ENCODE peak calls at places on chromosome 12, in seven cellular contexts. One of them, this sample, is unnamed. For H3K4me1, the result is how much of the 10 kb centered on the place peaks cover.

GRCh38 chr12:66726531-66726930 is 47.7 kb upstream of the GRIP1 start:
- DNase-seq in tibial artery: no peak
- DNase-seq in IMR-90: no peak
- DNase-seq in heart right ventricle: no peak
- DNase-seq in esophagus muscularis mucosa: no peak
- DNase-seq in H9: no peak
- DNase-seq in HepG2: no peak
- DNase-seq in this sample: no peak

GRCh38 chr12:40145896-40146295 is 40.0 kb upstream of the SLC2A13 start:
- DNase-seq in tibial artery: no peak
- DNase-seq in IMR-90: no peak
- DNase-seq in heart right ventricle: no peak
- DNase-seq in esophagus muscularis mucosa: no peak
- DNase-seq in H9: no peak
- DNase-seq in HepG2: no peak
- DNase-seq in this sample: no peak

GRCh38 chr12:128385736-128386135 is 118.8 kb downstream of the TMEM132C start:
- DNase-seq in tibial artery: no peak
- DNase-seq in IMR-90: no peak
- DNase-seq in heart right ventricle: no peak
- DNase-seq in esophagus muscularis mucosa: no peak
- DNase-seq in H9: no peak
- DNase-seq in HepG2: no peak
- DNase-seq in this sample: no peak

GRCh38 chr12:63521706-63522105 is 146.6 kb downstream of the DPY19L2 start:
- DNase-seq in tibial artery: no peak
- DNase-seq in IMR-90: no peak
- DNase-seq in heart right ventricle: no peak
- DNase-seq in esophagus muscularis mucosa: no peak
- DNase-seq in H9: no peak
- DNase-seq in HepG2: no peak
- DNase-seq in this sample: no peak

GRCh38 chr12:110750784-110751461 is 8.2 kb upstream of the PPP1CC start:
- DNase-seq in tibial artery: peak
- DNase-seq in IMR-90: no peak
- DNase-seq in heart right ventricle: peak
- DNase-seq in esophagus muscularis mucosa: no peak
- DNase-seq in H9: no peak
- DNase-seq in HepG2: no peak
- DNase-seq in this sample: no peak

GRCh38 chr12:52441320-52441911 is 7.2 kb upstream of the KRT75 start:
- DNase-seq in tibial artery: no peak
- DNase-seq in IMR-90: peak
- DNase-seq in heart right ventricle: no peak
- DNase-seq in esophagus muscularis mucosa: peak
- DNase-seq in H9: no peak
- DNase-seq in HepG2: peak
- DNase-seq in this sample: no peak

GRCh38 chr12:6172086-6172485 is 28.1 kb upstream of the CD9 start:
- DNase-seq in tibial artery: no peak
- DNase-seq in IMR-90: no peak
- DNase-seq in heart right ventricle: no peak
- DNase-seq in esophagus muscularis mucosa: no peak
- DNase-seq in H9: no peak
- DNase-seq in HepG2: no peak
- DNase-seq in this sample: no peak

GRCh38 chr12:63041601-63042000 is 106.7 kb upstream of the PPM1H start:
- DNase-seq in tibial artery: no peak
- DNase-seq in IMR-90: no peak
- DNase-seq in heart right ventricle: no peak
- DNase-seq in esophagus muscularis mucosa: no peak
- DNase-seq in H9: no peak
- DNase-seq in HepG2: no peak
- DNase-seq in this sample: no peak

GRCh38 chr12:5556033-5556614 is 124.2 kb downstream of the NTF3 start:
- DNase-seq in tibial artery: no peak
- DNase-seq in IMR-90: no peak
- DNase-seq in heart right ventricle: no peak
- DNase-seq in esophagus muscularis mucosa: peak
- DNase-seq in H9: peak
- DNase-seq in HepG2: no peak
- DNase-seq in this sample: peak

GRCh38 chr12:53096089-53096741 is 1.3 kb upstream of the IGFBP6 start:
- DNase-seq in tibial artery: peak
- DNase-seq in IMR-90: peak
- DNase-seq in heart right ventricle: peak
- DNase-seq in esophagus muscularis mucosa: no peak
- DNase-seq in H9: peak
- DNase-seq in HepG2: no peak
- DNase-seq in this sample: peak

GRCh38 chr12:7806863-7807487 is 17.8 kb downstream of the NANOG start:
- DNase-seq in tibial artery: peak
- DNase-seq in IMR-90: peak
- DNase-seq in heart right ventricle: peak
- DNase-seq in esophagus muscularis mucosa: no peak
- DNase-seq in H9: peak
- DNase-seq in HepG2: peak
- DNase-seq in this sample: peak

GRCh38 chr12:117629454-117629853 is 268.0 kb upstream of the NOS1 start:
- DNase-seq in tibial artery: no peak
- DNase-seq in IMR-90: no peak
- DNase-seq in heart right ventricle: no peak
- DNase-seq in esophagus muscularis mucosa: no peak
- DNase-seq in H9: no peak
- DNase-seq in HepG2: no peak
- DNase-seq in this sample: no peak

GRCh38 chr12:76259071-76259470 is 89.1 kb downstream of the BBS10 start:
- DNase-seq in tibial artery: no peak
- DNase-seq in IMR-90: peak
- DNase-seq in heart right ventricle: no peak
- DNase-seq in esophagus muscularis mucosa: no peak
- DNase-seq in H9: no peak
- DNase-seq in HepG2: no peak
- DNase-seq in this sample: no peak

GRCh38 chr12:31966558-31967205 is 7.5 kb downstream of the RESF1 start:
- DNase-seq in tibial artery: no peak
- DNase-seq in IMR-90: no peak
- DNase-seq in heart right ventricle: no peak
- DNase-seq in esophagus muscularis mucosa: no peak
- DNase-seq in H9: no peak
- DNase-seq in HepG2: no peak
- DNase-seq in this sample: no peak

GRCh38 chr12:9740109-9740750 is 7.3 kb upstream of the CLECL1 start:
- DNase-seq in tibial artery: no peak
- DNase-seq in IMR-90: no peak
- DNase-seq in heart right ventricle: no peak
- DNase-seq in esophagus muscularis mucosa: no peak
- DNase-seq in H9: no peak
- DNase-seq in HepG2: no peak
- DNase-seq in this sample: no peak

GRCh38 chr12:62976110-62976640 is 41.2 kb upstream of the PPM1H start:
- DNase-seq in tibial artery: no peak
- DNase-seq in IMR-90: no peak
- DNase-seq in heart right ventricle: no peak
- DNase-seq in esophagus muscularis mucosa: no peak
- DNase-seq in H9: no peak
- DNase-seq in HepG2: no peak
- DNase-seq in this sample: no peak

GRCh38 chr12:6532927-6533652 is 1.2 kb upstream of the GAPDH start:
- DNase-seq in tibial artery: peak
- DNase-seq in IMR-90: peak
- DNase-seq in heart right ventricle: peak
- DNase-seq in esophagus muscularis mucosa: peak
- DNase-seq in H9: peak
- DNase-seq in HepG2: peak
- DNase-seq in this sample: peak

GRCh38 chr12:38124247-38125012 is 192.1 kb upstream of the ALG10B start:
- DNase-seq in tibial artery: no peak
- DNase-seq in IMR-90: no peak
- DNase-seq in heart right ventricle: no peak
- DNase-seq in esophagus muscularis mucosa: peak
- DNase-seq in H9: no peak
- DNase-seq in HepG2: peak
- DNase-seq in this sample: peak

GRCh38 chr12:45587042-45587441 is 142.5 kb upstream of the ARID2 start:
- DNase-seq in tibial artery: no peak
- DNase-seq in IMR-90: no peak
- DNase-seq in heart right ventricle: no peak
- DNase-seq in esophagus muscularis mucosa: peak
- DNase-seq in H9: no peak
- DNase-seq in HepG2: no peak
- DNase-seq in this sample: peak

GRCh38 chr12:66584673-66585072 is 94.2 kb downstream of the GRIP1 start:
- DNase-seq in tibial artery: no peak
- DNase-seq in IMR-90: no peak
- DNase-seq in heart right ventricle: no peak
- DNase-seq in esophagus muscularis mucosa: no peak
- DNase-seq in H9: no peak
- DNase-seq in HepG2: no peak
- DNase-seq in this sample: no peak

GRCh38 chr12:15205341-15206010 is 15.7 kb downstream of the RERG start:
- DNase-seq in tibial artery: no peak
- DNase-seq in IMR-90: no peak
- DNase-seq in heart right ventricle: no peak
- DNase-seq in esophagus muscularis mucosa: no peak
- DNase-seq in H9: no peak
- DNase-seq in HepG2: no peak
- DNase-seq in this sample: no peak

GRCh38 chr12:88562846-88563582 is 17.3 kb downstream of the KITLG start:
- DNase-seq in tibial artery: no peak
- DNase-seq in IMR-90: peak
- DNase-seq in heart right ventricle: no peak
- DNase-seq in esophagus muscularis mucosa: no peak
- DNase-seq in H9: no peak
- DNase-seq in HepG2: no peak
- DNase-seq in this sample: no peak

GRCh38 chr12:96529912-96530311 is 40.5 kb downstream of the CFAP54 start:
- DNase-seq in tibial artery: no peak
- DNase-seq in IMR-90: no peak
- DNase-seq in heart right ventricle: no peak
- DNase-seq in esophagus muscularis mucosa: no peak
- DNase-seq in H9: no peak
- DNase-seq in HepG2: no peak
- DNase-seq in this sample: no peak

GRCh38 chr12:571795-572531 is 91.3 kb downstream of the NINJ2 start:
- DNase-seq in tibial artery: peak
- DNase-seq in IMR-90: no peak
- DNase-seq in heart right ventricle: peak
- DNase-seq in esophagus muscularis mucosa: no peak
- DNase-seq in H9: no peak
- DNase-seq in HepG2: peak
- DNase-seq in this sample: no peak

GRCh38 chr12:79295572-79295971 is 395.2 kb downstream of the PAWR start:
- DNase-seq in tibial artery: no peak
- DNase-seq in IMR-90: no peak
- DNase-seq in heart right ventricle: no peak
- DNase-seq in esophagus muscularis mucosa: no peak
- DNase-seq in H9: no peak
- DNase-seq in HepG2: no peak
- DNase-seq in this sample: no peak

GRCh38 chr12:47085815-47086252 is 6.1 kb upstream of the AMIGO2 start:
- DNase-seq in tibial artery: no peak
- DNase-seq in IMR-90: peak
- DNase-seq in heart right ventricle: peak
- DNase-seq in esophagus muscularis mucosa: no peak
- DNase-seq in H9: peak
- DNase-seq in HepG2: peak
- DNase-seq in this sample: no peak
- H3K4me1 ChIP-seq in tibial artery: under half
- H3K4me1 ChIP-seq in IMR-90: under half
- H3K4me1 ChIP-seq in heart right ventricle: half or more
- H3K4me1 ChIP-seq in esophagus muscularis mucosa: under half
- H3K4me1 ChIP-seq in H9: under half
- H3K4me1 ChIP-seq in HepG2: under half
- H3K4me1 ChIP-seq in this sample: under half

GRCh38 chr12:131849700-131850553 is 21.7 kb downstream of the MMP17 start:
- DNase-seq in tibial artery: no peak
- DNase-seq in IMR-90: no peak
- DNase-seq in heart right ventricle: no peak
- DNase-seq in esophagus muscularis mucosa: no peak
- DNase-seq in H9: no peak
- DNase-seq in HepG2: no peak
- DNase-seq in this sample: no peak
- H3K4me1 ChIP-seq in tibial artery: under half
- H3K4me1 ChIP-seq in IMR-90: under half
- H3K4me1 ChIP-seq in heart right ventricle: under half
- H3K4me1 ChIP-seq in esophagus muscularis mucosa: under half
- H3K4me1 ChIP-seq in H9: under half
- H3K4me1 ChIP-seq in HepG2: under half
- H3K4me1 ChIP-seq in this sample: under half

GRCh38 chr12:11765817-11766794 is 116.6 kb downstream of the ETV6 start:
- DNase-seq in tibial artery: no peak
- DNase-seq in IMR-90: peak
- DNase-seq in heart right ventricle: peak
- DNase-seq in esophagus muscularis mucosa: no peak
- DNase-seq in H9: no peak
- DNase-seq in HepG2: no peak
- DNase-seq in this sample: no peak
- H3K4me1 ChIP-seq in tibial artery: half or more
- H3K4me1 ChIP-seq in IMR-90: under half
- H3K4me1 ChIP-seq in heart right ventricle: half or more
- H3K4me1 ChIP-seq in esophagus muscularis mucosa: half or more
- H3K4me1 ChIP-seq in H9: under half
- H3K4me1 ChIP-seq in HepG2: under half
- H3K4me1 ChIP-seq in this sample: under half

GRCh38 chr12:122032570-122032969 is 10.9 kb downstream of the BCL7A start:
- DNase-seq in tibial artery: no peak
- DNase-seq in IMR-90: no peak
- DNase-seq in heart right ventricle: no peak
- DNase-seq in esophagus muscularis mucosa: no peak
- DNase-seq in H9: no peak
- DNase-seq in HepG2: no peak
- DNase-seq in this sample: no peak

GRCh38 chr12:122031342-122032216 is 9.9 kb downstream of the BCL7A start:
- DNase-seq in tibial artery: no peak
- DNase-seq in IMR-90: no peak
- DNase-seq in heart right ventricle: no peak
- DNase-seq in esophagus muscularis mucosa: no peak
- DNase-seq in H9: peak
- DNase-seq in HepG2: no peak
- DNase-seq in this sample: peak

GRCh38 chr12:122029620-122030426 is 8.1 kb downstream of the BCL7A start:
- DNase-seq in tibial artery: no peak
- DNase-seq in IMR-90: no peak
- DNase-seq in heart right ventricle: peak
- DNase-seq in esophagus muscularis mucosa: no peak
- DNase-seq in H9: no peak
- DNase-seq in HepG2: no peak
- DNase-seq in this sample: no peak

GRCh38 chr12:122028601-122029560 is 7.2 kb downstream of the BCL7A start:
- DNase-seq in tibial artery: no peak
- DNase-seq in IMR-90: no peak
- DNase-seq in heart right ventricle: no peak
- DNase-seq in esophagus muscularis mucosa: no peak
- DNase-seq in H9: no peak
- DNase-seq in HepG2: no peak
- DNase-seq in this sample: no peak

DNA sequence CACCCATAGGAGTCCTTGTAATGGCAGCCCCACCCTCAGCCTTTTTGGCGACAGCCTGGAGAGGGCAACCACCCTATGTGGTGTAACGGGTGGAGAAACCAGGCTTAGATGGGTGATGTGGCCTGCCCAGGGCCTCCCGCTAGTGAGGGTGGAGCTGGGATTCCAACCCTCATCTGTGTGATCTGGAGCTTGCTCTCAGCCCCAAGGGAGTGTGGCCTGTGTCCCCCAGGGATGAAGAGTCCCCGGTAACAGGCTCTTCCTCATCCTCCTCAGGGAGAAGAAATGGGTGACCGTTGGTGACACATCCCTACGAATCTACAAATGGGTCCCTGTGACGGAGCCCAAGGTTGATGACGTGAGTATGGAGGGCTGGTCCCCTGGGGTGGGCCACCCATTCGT is 8.7 kb downstream of the BCL7A start:
- DNase-seq in tibial artery: no peak
- DNase-seq in IMR-90: no peak
- DNase-seq in heart right ventricle: no peak
- DNase-seq in esophagus muscularis mucosa: no peak
- DNase-seq in H9: no peak
- DNase-seq in HepG2: no peak
- DNase-seq in this sample: no peak
- H3K4me1 ChIP-seq in tibial artery: under half
- H3K4me1 ChIP-seq in IMR-90: under half
- H3K4me1 ChIP-seq in heart right ventricle: under half
- H3K4me1 ChIP-seq in esophagus muscularis mucosa: under half
- H3K4me1 ChIP-seq in H9: under half
- H3K4me1 ChIP-seq in HepG2: under half
- H3K4me1 ChIP-seq in this sample: under half